ENCODE peak calls at places on chromosome 21, in ten cellular contexts. U, Q, S, D, V, O, I, E, F and X are unnamed samples.

GRCh38 chr21:29077651-29078090 is 4.2 kb upstream of the CCT8 start:
- DNase-seq in O (peak), V (no peak), D (no peak), U (peak), F (no peak), S (no peak), E (peak), I (no peak), Q (peak), X (peak)

GRCh38 chr21:16330340-16331319 is 600.8 kb downstream of the USP25 start:
- DNase-seq in F (no peak), V (no peak), Q (peak), U (no peak), D (no peak), O (peak), E (no peak), I (peak), S (no peak), X (peak)

GRCh38 chr21:26389971-26390641 is 183.0 kb downstream of the CYYR1 start:
- DNase-seq in S (no peak), V (no peak), Q (no peak), D (no peak), I (peak), U (no peak), F (no peak), E (no peak), O (no peak), X (peak)

GRCh38 chr21:39117571-39117970 is 65.7 kb downstream of the PSMG1 start:
- DNase-seq in Q (no peak), U (no peak), I (no peak), E (no peak), O (no peak), F (no peak), V (no peak), S (no peak), D (no peak), X (no peak)

GRCh38 chr21:31923756-31924155 is 50.9 kb downstream of the HUNK start:
- DNase-seq in S (no peak), E (no peak), V (no peak), O (no peak), Q (no peak), D (no peak), I (no peak), F (no peak), U (no peak), X (no peak)

GRCh38 chr21:25456672-25457071 is 150.6 kb downstream of the MRPL39 start:
- DNase-seq in V (peak), U (peak), D (no peak), O (no peak), Q (no peak), F (no peak), S (no peak), I (no peak), E (no peak), X (no peak)

GRCh38 chr21:30900881-30901280 is 19.5 kb upstream of the KRTAP11-1 start:
- DNase-seq in E (no peak), D (no peak), Q (no peak), V (no peak), S (no peak), U (no peak), F (no peak), O (no peak), I (no peak), X (no peak)

GRCh38 chr21:44485254-44485793 is 30.0 kb downstream of the LRRC3 start:
- DNase-seq in S (no peak), I (peak), V (peak), O (peak), E (no peak), Q (peak), F (no peak), D (no peak), U (peak), X (peak)

GRCh38 chr21:42311160-42311559 is 4.0 kb downstream of the TFF3 start:
- DNase-seq in I (no peak), D (no peak), U (no peak), F (no peak), V (no peak), S (no peak), E (no peak), O (no peak), Q (no peak), X (no peak)

GRCh38 chr21:25361765-25362164 is 245.5 kb downstream of the MRPL39 start:
- DNase-seq in I (no peak), E (no peak), F (no peak), S (no peak), D (no peak), U (no peak), O (no peak), V (no peak), Q (no peak), X (no peak)

GRCh38 chr21:39637197-39637970 is 24.6 kb downstream of the B3GALT5 start:
- DNase-seq in S (no peak), O (peak), F (no peak), Q (peak), U (no peak), E (no peak), I (no peak), D (no peak), V (no peak), X (no peak)

GRCh38 chr21:44364151-44365053 is 11.0 kb downstream of the TRPM2 start:
- DNase-seq in D (no peak), I (no peak), Q (no peak), O (no peak), F (no peak), U (no peak), V (no peak), S (no peak), E (no peak), X (no peak)

GRCh38 chr21:20086508-20086907 is 911.7 kb upstream of the NCAM2 start:
- DNase-seq in V (no peak), D (no peak), Q (no peak), S (no peak), F (no peak), I (no peak), U (no peak), O (no peak), E (no peak), X (no peak)

GRCh38 chr21:45328198-45329087 is 40.7 kb upstream of the POFUT2 start:
- DNase-seq in I (no peak), S (no peak), O (no peak), Q (no peak), V (no peak), F (no peak), D (no peak), E (no peak), U (no peak), X (peak)

GRCh38 chr21:28538987-28539622 is 453.6 kb downstream of the LTN1 start:
- DNase-seq in U (no peak), S (no peak), O (no peak), E (no peak), Q (no peak), D (no peak), V (no peak), F (no peak), I (peak), X (no peak)

GRCh38 chr21:44552681-44553080 is 1.4 kb upstream of the KRTAP10-2 start:
- DNase-seq in F (no peak), Q (no peak), E (no peak), D (peak), O (no peak), V (no peak), S (no peak), I (no peak), U (no peak), X (no peak)

GRCh38 chr21:26032263-26032662 is 138.3 kb downstream of the APP start:
- DNase-seq in O (no peak), S (no peak), I (no peak), Q (no peak), U (no peak), E (no peak), D (no peak), V (no peak), F (no peak), X (no peak)

GRCh38 chr21:44356636-44357035 is 3.2 kb downstream of the TRPM2 start:
- DNase-seq in D (no peak), Q (no peak), I (no peak), F (no peak), O (no peak), S (no peak), V (no peak), E (no peak), U (no peak), X (no peak)

GRCh38 chr21:43979654-43980053 is 32.5 kb upstream of the TRAPPC10 start:
- DNase-seq in E (no peak), V (no peak), Q (no peak), O (no peak), U (no peak), S (no peak), F (no peak), I (no peak), D (no peak), X (no peak)

GRCh38 chr21:32442566-32443318 is 30.2 kb downstream of the EVA1C start:
- DNase-seq in U (no peak), E (no peak), V (no peak), S (no peak), D (no peak), O (no peak), Q (no peak), F (no peak), I (no peak), X (no peak)

GRCh38 chr21:42145569-42146250 is 73.2 kb upstream of the ABCG1 start:
- DNase-seq in D (peak), E (peak), F (peak), V (peak), U (peak), O (peak), Q (peak), S (peak), I (no peak), X (peak)

GRCh38 chr21:32001390-32001789 is 128.6 kb downstream of the HUNK start:
- DNase-seq in Q (peak), U (no peak), D (no peak), E (no peak), S (no peak), V (no peak), O (no peak), F (no peak), I (no peak), X (no peak)

GRCh38 chr21:36082140-36082742 is 12.4 kb downstream of the CBR1 start:
- DNase-seq in Q (no peak), V (no peak), I (no peak), D (no peak), O (no peak), S (no peak), E (no peak), F (no peak), U (no peak), X (no peak)

GRCh38 chr21:42313501-42313969 is 1.7 kb downstream of the TFF3 start:
- DNase-seq in E (peak), Q (no peak), V (no peak), D (no peak), F (no peak), S (no peak), I (no peak), U (no peak), O (peak), X (peak)

GRCh38 chr21:45870421-45870820 is 111.1 kb upstream of the COL6A1 start:
- DNase-seq in S (no peak), V (no peak), Q (no peak), E (no peak), U (no peak), I (no peak), F (no peak), D (no peak), O (no peak), X (no peak)

GRCh38 chr21:16842716-16843115 is 670.1 kb upstream of the CXADR start:
- DNase-seq in S (no peak), D (no peak), Q (peak), E (no peak), F (no peak), I (no peak), O (no peak), U (no peak), V (no peak), X (no peak)

GRCh38 chr21:32337206-32337605 is 38.6 kb downstream of the MRAP start:
- DNase-seq in F (no peak), Q (no peak), E (no peak), S (no peak), V (no peak), I (no peak), D (no peak), O (no peak), U (no peak), X (no peak)